ENCODE peak calls at places on chromosome 2, in eight cellular contexts. K is AG04450, F is breast epithelium, D is astrocyte of the spinal cord, R is fibroblast of mammary gland, I is tibial nerve, V is prostate gland, W is stomach. T is an unnamed sample.

GRCh38 chr2:27721335-27721734 is 50.2 kb upstream of the MRPL33 start:
- DNase-seq in K (no peak), F (no peak), D (no peak), R (no peak), I (no peak), V (no peak), W (peak; percentile 50), T (no peak)

GRCh38 chr2:108927405-108927804 is 61.6 kb downstream of the EDAR start:
- DNase-seq in K (no peak), F (no peak), D (no peak), R (no peak), I (no peak), V (no peak), W (no peak), T (no peak)

GRCh38 chr2:152611458-152612231 is 105.6 kb downstream of the PRPF40A start:
- DNase-seq in K (peak; percentile 46), F (no peak), D (peak; percentile 83), R (peak; percentile 93), I (peak; percentile 51), V (no peak), W (no peak), T (no peak)

GRCh38 chr2:54999182-54999581 is 51.1 kb downstream of the RTN4 start:
- DNase-seq in K (peak; percentile 32), F (no peak), D (peak; percentile 54), R (peak; percentile 75), I (no peak), V (no peak), W (no peak), T (no peak)

GRCh38 chr2:160062283-160063005 is at the start of gene PLA2R1:
- DNase-seq in K (no peak), F (peak; percentile 59), D (peak; percentile 34), R (peak; percentile 30), I (peak; percentile 27), V (peak; percentile 28), W (peak; percentile 34), T (no peak)

GRCh38 chr2:3022841-3023372 is 354.7 kb downstream of the EIPR1 start:
- DNase-seq in K (no peak), F (no peak), D (no peak), R (no peak), I (no peak), V (no peak), W (no peak), T (peak; percentile 94)

GRCh38 chr2:201452058-201452736 is 657 bp downstream of the STRADB start:
- DNase-seq in K (no peak), F (no peak), D (no peak), R (peak; percentile 48), I (no peak), V (peak; percentile 17), W (no peak), T (no peak)

GRCh38 chr2:157172866-157173578 is 84.5 kb upstream of the GALNT5 start:
- DNase-seq in K (no peak), F (no peak), D (peak; percentile 46), R (peak; percentile 87), I (no peak), V (no peak), W (no peak), T (no peak)

GRCh38 chr2:238669581-238670340 is 178.1 kb upstream of the TWIST2 start:
- DNase-seq in K (no peak), F (no peak), D (no peak), R (peak; percentile 95), I (no peak), V (no peak), W (no peak), T (no peak)

GRCh38 chr2:137700681-137701080 is 263.6 kb upstream of the HNMT start:
- DNase-seq in K (no peak), F (no peak), D (no peak), R (no peak), I (no peak), V (no peak), W (no peak), T (no peak)
- H3K4me3 ChIP-seq in K (no peak overlapping the region), F (no peak overlapping the region), D (no peak overlapping the region), R (no peak overlapping the region), I (no peak overlapping the region), V (no peak overlapping the region), W (no peak overlapping the region), T (no peak overlapping the region)

GRCh38 chr2:216636570-216637450 is 3.6 kb downstream of the IGFBP2 start:
- DNase-seq in K (no peak), F (no peak), D (peak; percentile 62), R (peak; percentile 40), I (no peak), V (peak; percentile 52), W (peak; percentile 84), T (no peak)
- H3K4me3 ChIP-seq in K (no peak overlapping the region), F (peak overlapping the region; percentile 75), D (peak overlapping the region; percentile 69), R (no peak overlapping the region), I (no peak overlapping the region), V (peak overlapping the region; percentile 60), W (peak overlapping the region; percentile 77), T (peak overlapping the region; percentile 14)

DNA sequence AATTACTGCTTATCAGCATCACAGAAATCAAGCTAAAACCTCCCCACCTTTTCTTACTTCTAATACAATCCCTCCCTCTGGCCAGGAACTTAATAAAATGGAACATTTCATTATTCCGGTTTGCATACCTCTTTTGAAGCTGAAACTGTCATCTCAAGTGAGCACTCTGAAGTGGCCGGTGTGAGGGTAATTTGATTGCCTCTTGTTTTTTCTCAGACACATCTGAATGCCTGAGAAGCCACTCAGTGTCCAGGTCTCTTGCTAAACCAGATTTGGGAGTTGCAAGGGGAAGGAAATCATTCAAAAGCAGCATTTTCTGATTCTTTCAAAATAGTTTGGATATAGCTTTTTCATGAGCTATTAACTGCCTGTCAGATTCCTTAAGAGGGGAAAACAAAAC is 190.3 kb downstream of the C1D start:
- DNase-seq in K (no peak), F (no peak), D (no peak), R (no peak), I (no peak), V (no peak), W (no peak), T (no peak)
- H3K4me3 ChIP-seq in K (no peak overlapping the region), F (no peak overlapping the region), D (no peak overlapping the region), R (no peak overlapping the region), I (no peak overlapping the region), V (no peak overlapping the region), W (no peak overlapping the region), T (no peak overlapping the region)

DNA sequence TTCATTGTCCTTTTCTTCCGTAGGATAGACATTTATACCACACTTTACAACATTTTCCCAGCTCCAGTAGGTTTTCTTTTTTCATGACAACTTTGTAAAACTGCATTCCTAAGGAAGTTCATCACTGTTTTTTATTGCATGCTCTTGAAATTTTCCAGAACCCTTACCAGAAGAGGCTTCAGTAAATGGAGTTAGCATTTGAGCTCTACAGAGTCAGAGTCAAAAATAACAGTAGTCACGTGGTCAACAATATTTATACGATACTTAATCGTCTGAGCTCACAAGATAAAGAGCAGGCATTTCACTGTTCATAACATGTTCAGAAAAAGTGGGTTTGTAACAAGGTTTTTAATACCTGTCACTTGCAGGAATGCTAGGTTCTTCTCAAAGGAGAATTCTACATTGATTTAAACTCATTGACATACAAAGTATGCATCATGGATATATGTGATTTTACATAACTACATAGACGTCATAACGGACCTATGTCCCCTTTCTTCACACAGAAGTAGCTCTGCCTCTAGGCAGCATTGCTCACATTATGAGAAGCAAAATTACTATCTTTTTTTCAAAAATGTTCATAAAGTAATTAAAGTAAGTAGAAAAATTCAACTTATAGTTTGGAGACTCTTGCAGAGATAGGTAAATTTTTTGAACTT is 187.0 kb upstream of the COL3A1 start:
- DNase-seq in K (no peak), F (no peak), D (peak; percentile 89), R (peak; percentile 88), I (no peak), V (no peak), W (no peak), T (no peak)
- H3K4me3 ChIP-seq in K (no peak overlapping the region), F (peak overlapping the region; percentile 40), D (no peak overlapping the region), R (no peak overlapping the region), I (no peak overlapping the region), V (no peak overlapping the region), W (peak overlapping the region; percentile 7), T (peak overlapping the region; percentile 3)

DNA sequence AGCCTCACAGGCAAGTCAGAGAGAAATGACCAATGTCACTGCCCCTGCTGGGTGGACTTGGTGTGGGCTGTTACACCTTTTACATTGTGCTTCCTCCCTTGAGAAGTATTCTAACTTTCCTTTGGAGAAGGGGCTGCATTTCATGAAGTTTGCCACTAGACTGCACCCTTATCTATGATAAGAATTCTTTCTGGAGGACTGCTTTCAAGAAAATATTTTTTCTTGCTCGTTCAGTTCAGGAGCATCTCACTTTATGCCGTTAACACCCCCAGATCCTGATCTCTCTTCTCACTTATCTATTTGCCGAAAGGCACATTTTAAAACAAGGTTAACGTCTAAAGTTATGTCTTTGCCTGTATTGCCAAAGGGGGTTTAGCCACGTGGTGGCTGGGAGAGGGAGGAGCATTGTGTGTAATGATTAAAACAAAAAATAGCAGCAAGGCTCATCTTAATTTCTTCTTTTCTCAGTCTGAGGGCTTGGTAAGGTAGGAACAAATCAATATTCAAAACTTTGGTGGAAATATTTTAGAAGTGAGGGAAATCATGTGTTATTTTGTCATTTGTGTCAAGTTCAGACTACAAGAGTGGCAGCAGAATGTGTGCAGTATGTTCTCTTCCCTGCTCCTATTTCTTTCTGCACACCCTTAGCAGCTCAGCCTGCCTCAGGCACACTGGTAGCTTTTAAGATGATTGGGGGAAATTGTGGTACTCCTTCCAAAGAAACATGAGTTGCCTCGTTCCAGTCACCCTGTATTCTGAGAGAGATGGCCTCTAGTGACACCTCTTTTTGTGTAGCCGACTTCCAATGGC is 1.6 kb upstream of the IGFBP5 start:
- DNase-seq in K (no peak), F (no peak), D (peak; percentile 69), R (peak; percentile 49), I (no peak), V (no peak), W (no peak), T (no peak)
- H3K4me3 ChIP-seq in K (no peak overlapping the region), F (no peak overlapping the region), D (no peak overlapping the region), R (no peak overlapping the region), I (no peak overlapping the region), V (no peak overlapping the region), W (no peak overlapping the region), T (no peak overlapping the region)

GRCh38 chr2:96470636-96471035 is 34.5 kb downstream of the NEURL3 start:
- DNase-seq in K (no peak), F (no peak), D (no peak), R (peak; percentile 6), I (no peak), V (no peak), W (peak; percentile 70), T (no peak)
- H3K4me3 ChIP-seq in K (no peak overlapping the region), F (peak overlapping the region; percentile 39), D (no peak overlapping the region), R (no peak overlapping the region), I (no peak overlapping the region), V (no peak overlapping the region), W (peak overlapping the region; percentile 40), T (no peak overlapping the region)

GRCh38 chr2:236001166-236001828 is 166.9 kb downstream of the GBX2 start:
- DNase-seq in K (no peak), F (no peak), D (no peak), R (no peak), I (no peak), V (no peak), W (no peak), T (no peak)
- H3K4me3 ChIP-seq in K (no peak overlapping the region), F (no peak overlapping the region), D (no peak overlapping the region), R (no peak overlapping the region), I (no peak overlapping the region), V (no peak overlapping the region), W (no peak overlapping the region), T (no peak overlapping the region)